ENCODE peak calls at places on chromosomes 2 and 18, in five cellular contexts. E, J, A, U and W are unnamed samples.

GRCh38 chr2:179749210-179749609 is 112.2 kb downstream of the ZNF385B start:
- DNase-seq in E (no peak), J (no peak), A (peak), U (no peak), W (no peak)

GRCh38 chr2:72859831-72860262 is 27.4 kb upstream of the SPR start:
- DNase-seq in E (peak), J (peak), A (peak), U (peak), W (peak)

GRCh38 chr18:26504831-26505230 is 43.5 kb downstream of the KCTD1 start:
- DNase-seq in E (peak), J (no peak), A (no peak), U (no peak), W (no peak)

GRCh38 chr18:59272971-59273935 is at the start of gene RAX:
- DNase-seq in E (no peak), J (no peak), A (no peak), U (no peak), W (peak)

GRCh38 chr2:149313512-149313972 is 16.8 kb upstream of the LYPD6 start:
- DNase-seq in E (peak), J (peak), A (peak), U (no peak), W (peak)

GRCh38 chr18:36650206-36650605 is 178.6 kb downstream of the TPGS2 start:
- DNase-seq in E (no peak), J (no peak), A (no peak), U (no peak), W (no peak)

GRCh38 chr18:13423352-13423751 is 204.8 kb downstream of the LDLRAD4 start:
- DNase-seq in E (no peak), J (no peak), A (no peak), U (no peak), W (no peak)

GRCh38 chr2:64731746-64732145 is 78.0 kb upstream of the SERTAD2 start:
- DNase-seq in E (no peak), J (no peak), A (no peak), U (no peak), W (no peak)

GRCh38 chr18:49185636-49186035 is 234.9 kb upstream of the SMAD7 start:
- DNase-seq in E (no peak), J (no peak), A (no peak), U (no peak), W (no peak)

GRCh38 chr2:128304715-128305554 is 13.7 kb downstream of the HS6ST1 start:
- DNase-seq in E (peak), J (peak), A (peak), U (no peak), W (no peak)

GRCh38 chr18:2254977-2255376 is 316.3 kb downstream of the METTL4 start:
- DNase-seq in E (no peak), J (no peak), A (no peak), U (no peak), W (no peak)

GRCh38 chr2:187934236-187934635 is 357.4 kb upstream of the GULP1 start:
- DNase-seq in E (no peak), J (no peak), A (no peak), U (no peak), W (no peak)

GRCh38 chr2:237864940-237865622 is 5.7 kb downstream of the RAMP1 start:
- DNase-seq in E (peak), J (no peak), A (peak), U (no peak), W (no peak)

GRCh38 chr18:57595347-57595746 is 8.8 kb upstream of the FECH start:
- DNase-seq in E (no peak), J (no peak), A (no peak), U (no peak), W (no peak)

GRCh38 chr18:55097406-55098170 is 138.3 kb upstream of the CCDC68 start:
- DNase-seq in E (no peak), J (peak), A (peak), U (no peak), W (no peak)

GRCh38 chr2:222745836-222746559 is 74.5 kb downstream of the MOGAT1 start:
- DNase-seq in E (no peak), J (no peak), A (no peak), U (no peak), W (no peak)

GRCh38 chr2:71070294-71071025 is 2.0 kb downstream of the NAGK start:
- DNase-seq in E (peak), J (peak), A (peak), U (peak), W (peak)

GRCh38 chr2:160574472-160575140 is 81.0 kb upstream of the RBMS1 start:
- DNase-seq in E (no peak), J (no peak), A (peak), U (no peak), W (no peak)

GRCh38 chr18:58257461-58257860 is 213.4 kb downstream of the NEDD4L start:
- DNase-seq in E (no peak), J (no peak), A (no peak), U (no peak), W (no peak)

GRCh38 chr18:58638446-58638845 is 9.6 kb upstream of the ALPK2 start:
- DNase-seq in E (no peak), J (no peak), A (no peak), U (no peak), W (no peak)

GRCh38 chr2:10449838-10450691 is 1.9 kb upstream of the ODC1 start:
- DNase-seq in E (no peak), J (no peak), A (peak), U (no peak), W (no peak)

GRCh38 chr2:230512955-230513748 is 97.2 kb downstream of the SP100 start:
- DNase-seq in E (no peak), J (no peak), A (no peak), U (no peak), W (no peak)

GRCh38 chr2:128777091-128778045 is 458.7 kb upstream of the HS6ST1 start:
- DNase-seq in E (peak), J (no peak), A (no peak), U (no peak), W (no peak)

GRCh38 chr2:48148841-48149240 is 242.5 kb upstream of the FBXO11 start:
- DNase-seq in E (no peak), J (no peak), A (no peak), U (no peak), W (no peak)

GRCh38 chr2:1251520-1251919 is 161.7 kb upstream of the TPO start:
- DNase-seq in E (no peak), J (no peak), A (no peak), U (no peak), W (no peak)

GRCh38 chr2:31054817-31055216 is 83.4 kb downstream of the GALNT14 start:
- DNase-seq in E (no peak), J (no peak), A (no peak), U (no peak), W (no peak)

GRCh38 chr18:38481576-38481975 is 916.0 kb upstream of the CELF4 start:
- DNase-seq in E (no peak), J (no peak), A (no peak), U (no peak), W (no peak)
- TF ChIP-seq CTCF in E (no peak), J (no peak), A (no peak), U (no peak), W (no peak)

GRCh38 chr18:50281295-50281971 is at the start of gene MBD1:
- DNase-seq in E (peak), J (peak), A (peak), U (peak), W (peak)
- TF ChIP-seq CTCF in E (peak), J (no peak), A (peak), U (no peak), W (no peak)

GRCh38 chr2:241598487-241598886 is 38.5 kb downstream of the THAP4 start:
- DNase-seq in E (peak), J (no peak), A (peak), U (no peak), W (no peak)
- TF ChIP-seq CTCF in E (no peak), J (no peak), A (no peak), U (no peak), W (peak)

DNA sequence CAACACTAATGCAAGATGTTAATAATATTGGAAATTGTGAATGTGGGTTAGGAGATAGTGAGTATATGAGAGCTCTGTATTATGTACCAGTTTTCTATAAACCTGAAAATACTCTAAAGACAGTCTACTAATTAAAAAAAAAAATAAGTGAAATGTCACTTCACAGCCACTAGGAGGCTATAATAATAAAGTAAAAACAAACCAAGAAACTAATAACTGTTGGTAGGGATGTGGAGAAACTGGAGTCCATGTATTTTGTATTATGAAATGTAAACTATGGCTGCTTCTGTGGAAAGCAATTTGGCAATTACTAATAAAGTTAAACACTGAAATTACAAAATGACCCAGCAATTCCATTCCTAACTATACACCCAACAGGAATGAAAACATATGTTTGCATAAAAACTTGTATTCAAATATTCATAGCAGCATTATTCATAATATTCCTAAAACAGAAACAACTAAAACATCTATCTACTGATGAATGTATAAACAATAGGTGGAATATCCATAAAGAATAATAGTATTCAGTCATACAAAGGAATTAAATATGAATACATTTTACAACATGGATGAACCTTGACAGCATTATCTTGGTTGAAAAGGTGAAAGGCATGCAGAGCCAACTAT is 36.2 kb downstream of the CCDC178 start:
- DNase-seq in E (no peak), J (no peak), A (peak), U (no peak), W (no peak)
- TF ChIP-seq CTCF in E (peak), J (no peak), A (peak), U (peak), W (peak)